ENCODE peak calls at places on chromosome 1, in nine cellular contexts. J is activated gamma-delta T cell treated with Interleukin-2 at 50 U/mL for 16 hours; P is occipital lobe; D is HEK293T; T is myocyte; C is endothelial cell; B is stimulated activated CD8-positive, alpha-beta memory T cell treated with anti-CD3 and anti-CD28 coated beads, Interleukin-2, amount 100 ng/mL, for 48 hours; S is IMR-90; X is mucosa of gallbladder. W is an unnamed sample.

GRCh38 chr1:76046149-76046548 is 28.4 kb upstream of the ST6GALNAC3 start:
- DNase-seq in T (no peak), X (no peak), C (no peak), P (no peak), B (no peak), S (no peak), D (no peak), J (no peak), W (no peak)

GRCh38 chr1:228081578-228082259 is 789 bp upstream of the ARF1 start:
- DNase-seq in P (no peak), X (no peak), C (no peak), S (no peak), B (peak), T (no peak), J (no peak), D (peak), W (no peak)

GRCh38 chr1:5758859-5759578 is 233.2 kb downstream of the NPHP4 start:
- DNase-seq in X (no peak), S (no peak), T (no peak), C (no peak), J (no peak), B (no peak), D (no peak), P (no peak), W (no peak)

GRCh38 chr1:57966340-57966739 is 542.5 kb upstream of the DAB1 start:
- DNase-seq in J (no peak), D (no peak), C (no peak), T (no peak), B (no peak), X (no peak), S (no peak), P (no peak), W (no peak)

GRCh38 chr1:25758466-25759070 is 41.4 kb upstream of the SELENON start:
- DNase-seq in X (no peak), T (no peak), B (no peak), D (no peak), J (no peak), P (no peak), C (no peak), S (no peak), W (no peak)

GRCh38 chr1:16356867-16357266 is 4.6 kb upstream of the FBXO42 start:
- DNase-seq in J (no peak), S (no peak), X (no peak), P (no peak), T (no peak), B (no peak), D (no peak), C (no peak), W (no peak)

GRCh38 chr1:103250441-103250861 is 142.1 kb upstream of the COL11A1 start:
- DNase-seq in P (no peak), T (peak), S (peak), D (peak), C (peak), J (no peak), B (no peak), X (no peak), W (peak)

GRCh38 chr1:7298749-7299151 is 472.3 kb upstream of the VAMP3 start:
- DNase-seq in C (no peak), B (no peak), J (no peak), P (no peak), T (peak), S (peak), D (no peak), X (no peak), W (peak)

GRCh38 chr1:229221106-229222019 is 49.5 kb upstream of the RAB4A start:
- DNase-seq in X (peak), B (no peak), C (no peak), P (no peak), T (no peak), S (peak), J (no peak), D (peak), W (peak)

GRCh38 chr1:109392788-109393580 is 4.7 kb downstream of the SORT1 start:
- DNase-seq in T (peak), S (peak), X (peak), B (no peak), D (peak), J (no peak), P (peak), C (no peak), W (peak)

GRCh38 chr1:33383974-33384767 is 46.7 kb downstream of the PHC2 start:
- DNase-seq in P (no peak), D (no peak), T (peak), C (no peak), J (no peak), X (no peak), B (no peak), S (peak), W (peak)

GRCh38 chr1:151309851-151310323 is 17.3 kb downstream of the PI4KB start:
- DNase-seq in T (peak), D (no peak), B (no peak), P (no peak), C (no peak), J (no peak), X (no peak), S (peak), W (peak)

GRCh38 chr1:196309386-196309785 is 298.9 kb downstream of the KCNT2 start:
- DNase-seq in B (no peak), D (no peak), S (peak), P (no peak), T (peak), C (no peak), J (no peak), X (no peak), W (peak)

GRCh38 chr1:170162385-170163226 is 16.8 kb downstream of the NTMT2 start:
- DNase-seq in C (peak), B (no peak), D (no peak), T (peak), X (peak), S (peak), J (no peak), P (no peak), W (peak)

GRCh38 chr1:13469343-13469742 is 44.5 kb downstream of the LRRC38 start:
- DNase-seq in S (no peak), B (no peak), T (no peak), X (no peak), C (peak), P (no peak), D (peak), J (no peak), W (peak)

GRCh38 chr1:46084553-46085448 is 47.6 kb downstream of the PIK3R3 start:
- DNase-seq in C (no peak), X (no peak), T (peak), S (peak), J (no peak), D (no peak), B (no peak), P (no peak), W (peak)

GRCh38 chr1:93701619-93702018 is 20.0 kb upstream of the BCAR3 start:
- DNase-seq in D (no peak), S (peak), T (peak), C (no peak), P (no peak), B (no peak), J (no peak), X (no peak), W (peak)

GRCh38 chr1:189150624-189151023 is 1327.0 kb downstream of the BRINP3 start:
- DNase-seq in T (no peak), P (no peak), X (no peak), C (no peak), J (no peak), D (no peak), S (no peak), B (no peak), W (no peak)

GRCh38 chr1:245458761-245459174 is 304.0 kb downstream of the KIF26B start:
- DNase-seq in P (no peak), D (no peak), X (no peak), B (no peak), T (no peak), C (no peak), S (peak), J (no peak), W (peak)

GRCh38 chr1:65065535-65066378 is 82.2 kb upstream of the AK4 start:
- DNase-seq in B (no peak), T (no peak), C (peak), J (no peak), D (peak), X (peak), S (no peak), P (no peak), W (no peak)

GRCh38 chr1:212366901-212367300 is 47.8 kb downstream of the PACC1 start:
- DNase-seq in D (no peak), X (no peak), B (no peak), C (no peak), P (no peak), J (no peak), S (peak), T (no peak), W (peak)

W was measured in fibroblast of pulmonary artery.